ENCODE peak calls at places on chromosome 17, in eight cellular contexts. X is PC-9; F is stimulated activated CD4-positive, alpha-beta T cell treated with anti-CD3 and anti-CD28 coated beads, Interleukin-4, amount 100 ng/mL, for 48 hours; L is NCI-H1417; Q is cardiac muscle cell; B is ureter; W is mesothelial cell of epicardium; P is NCI-H1105 treated with DMSO at 0.1 percent for 48 hours. I is an unnamed sample.

GRCh38 chr17:43905985-43906852 is 1.1 kb downstream of the MPP2 start:
- DNase-seq in W (peak; percentile 58), F (no peak), Q (peak; percentile 81), L (peak; percentile 54), X (no peak), P (peak; percentile 47), B (peak; percentile 74), I (peak; percentile 48)

GRCh38 chr17:9355841-9356240 is 219.8 kb downstream of the STX8 start:
- DNase-seq in X (no peak), W (no peak), B (no peak), P (no peak), Q (no peak), L (no peak), F (no peak), I (no peak)

GRCh38 chr17:29238133-29238850 is 8.4 kb upstream of the CRYBA1 start:
- DNase-seq in B (no peak), Q (no peak), W (no peak), P (no peak), F (no peak), X (no peak), L (no peak), I (no peak)

GRCh38 chr17:73018599-73018998 is 73.9 kb downstream of the SLC39A11 start:
- DNase-seq in P (no peak), B (no peak), Q (no peak), F (no peak), W (no peak), X (no peak), L (no peak), I (no peak)

GRCh38 chr17:43531955-43532354 is 14.2 kb downstream of the ETV4 start:
- DNase-seq in F (no peak), X (no peak), W (no peak), L (no peak), P (no peak), B (no peak), Q (no peak), I (no peak)

GRCh38 chr17:27256225-27257030 is 37.5 kb upstream of the WSB1 start:
- DNase-seq in Q (no peak), X (peak; percentile 78), B (no peak), F (no peak), W (no peak), P (no peak), L (peak; percentile 7), I (no peak)

GRCh38 chr17:45220079-45220478 is 1.6 kb upstream of the FMNL1 start:
- DNase-seq in B (no peak), X (no peak), P (no peak), L (no peak), W (no peak), F (no peak), Q (no peak), I (no peak)

GRCh38 chr17:13638855-13639458 is 37.2 kb upstream of the HS3ST3A1 start:
- DNase-seq in Q (no peak), W (no peak), P (no peak), F (no peak), X (no peak), B (no peak), L (no peak), I (peak; percentile 35)

GRCh38 chr17:65572186-65572580 is 10.7 kb upstream of the AXIN2 start:
- DNase-seq in Q (no peak), P (no peak), B (no peak), X (no peak), F (no peak), W (no peak), L (no peak), I (no peak)

GRCh38 chr17:72095316-72095715 is 25.5 kb upstream of the SOX9 start:
- DNase-seq in B (no peak), P (no peak), W (no peak), X (no peak), F (no peak), Q (no peak), L (no peak), I (no peak)

GRCh38 chr17:38868095-38868967 is 1.5 kb upstream of the LASP1 start:
- DNase-seq in B (no peak), Q (peak; percentile 20), W (no peak), F (no peak), P (peak; percentile 67), L (peak; percentile 62), X (peak; percentile 72), I (no peak)

GRCh38 chr17:36980281-36980761 is 31.6 kb downstream of the AATF start:
- DNase-seq in W (no peak), X (no peak), B (no peak), P (peak; percentile 5), F (no peak), L (peak; percentile 32), Q (no peak), I (no peak)

GRCh38 chr17:67050476-67051154 is 6.3 kb downstream of the CACNG1 start:
- DNase-seq in Q (no peak), F (no peak), P (no peak), X (no peak), L (no peak), W (no peak), B (no peak), I (no peak)

GRCh38 chr17:2705888-2706795 is 5.4 kb downstream of the CLUH start:
- DNase-seq in L (no peak), W (no peak), X (no peak), B (no peak), F (no peak), P (no peak), Q (no peak), I (no peak)

GRCh38 chr17:40540448-40540847 is 24.8 kb downstream of the CCR7 start:
- DNase-seq in Q (no peak), L (no peak), B (no peak), W (no peak), X (no peak), F (peak; percentile 69), P (no peak), I (no peak)

GRCh38 chr17:41186872-41187271 is 2.2 kb upstream of the KRTAP4-1 start:
- DNase-seq in Q (no peak), B (no peak), W (no peak), F (no peak), P (no peak), L (no peak), X (no peak), I (no peak)

GRCh38 chr17:82793974-82794620 is 42.2 kb downstream of the TBCD start:
- DNase-seq in L (peak; percentile 72), B (peak; percentile 63), Q (no peak), X (no peak), W (no peak), F (no peak), P (no peak), I (no peak)

GRCh38 chr17:37710344-37710886 is 34.4 kb downstream of the HNF1B start:
- DNase-seq in B (no peak), F (no peak), X (peak; percentile 75), P (peak; percentile 78), Q (no peak), L (peak; percentile 65), W (no peak), I (peak; percentile 70)

GRCh38 chr17:21001813-21002221 is 41.0 kb downstream of the USP22 start:
- DNase-seq in L (peak; percentile 45), Q (no peak), B (no peak), F (no peak), X (no peak), W (no peak), P (no peak), I (no peak)

GRCh38 chr17:17078832-17079231 is 36.6 kb downstream of the MPRIP start:
- DNase-seq in L (no peak), W (no peak), P (no peak), B (no peak), X (no peak), F (no peak), Q (no peak), I (no peak)

GRCh38 chr17:61926831-61927210 is 961 bp downstream of the INTS2 start:
- DNase-seq in P (no peak), F (no peak), B (no peak), W (no peak), X (no peak), L (no peak), Q (no peak), I (no peak)

I was measured in NT2/D1.